ENCODE peak calls at places on chromosomes 16 and 17, in nine cellular contexts. Y is vagina; G is tibial nerve; D is tibial artery; M is lower lobe of right lung; T is colonic mucosa; H is CD8-positive, alpha-beta T cell; P is stomach; U is fibroblast of lung. W is an unnamed sample. For H3K4me1, the result is how much of the 10 kb centered on the place peaks cover.

GRCh38 chr16:75197522-75198134 is 9.3 kb downstream of the CTRB2 start:
- DNase-seq in Y (no peak), G (no peak), D (peak), M (peak), T (no peak), H (no peak), P (peak), U (no peak), W (no peak)

GRCh38 chr17:19319771-19320505 is 42.6 kb downstream of the B9D1 start:
- DNase-seq in Y (no peak), G (no peak), D (no peak), M (peak), T (no peak), H (no peak), P (no peak), U (no peak), W (no peak)

GRCh38 chr17:751269-752001 is 629 bp downstream of the GEMIN4 start:
- DNase-seq in Y (no peak), G (no peak), D (no peak), M (peak), T (peak), H (peak), P (peak), U (peak), W (peak)

GRCh38 chr17:67534941-67535340 is 157.9 kb downstream of the PITPNC1 start:
- DNase-seq in Y (no peak), G (no peak), D (no peak), M (no peak), T (no peak), H (no peak), P (no peak), U (no peak), W (no peak)

GRCh38 chr16:16021988-16022682 is 72.7 kb downstream of the ABCC1 start:
- DNase-seq in Y (no peak), G (peak), D (peak), M (peak), T (peak), H (no peak), P (peak), U (peak), W (peak)

GRCh38 chr16:87766485-87766797 is 655 bp upstream of the KLHDC4 start:
- DNase-seq in Y (no peak), G (no peak), D (no peak), M (no peak), T (no peak), H (no peak), P (no peak), U (no peak), W (no peak)

GRCh38 chr17:40608061-40608581 is 39.5 kb downstream of the SMARCE1 start:
- DNase-seq in Y (no peak), G (no peak), D (no peak), M (no peak), T (no peak), H (no peak), P (no peak), U (no peak), W (no peak)

GRCh38 chr17:78883090-78883532 is 19.9 kb downstream of the CEP295NL start:
- DNase-seq in Y (no peak), G (peak), D (peak), M (peak), T (peak), H (no peak), P (peak), U (peak), W (peak)

GRCh38 chr17:32111141-32111771 is 31.0 kb upstream of the RHOT1 start:
- DNase-seq in Y (no peak), G (peak), D (peak), M (no peak), T (peak), H (peak), P (peak), U (peak), W (peak)

GRCh38 chr17:28282596-28282995 is 36.4 kb upstream of the TMEM97 start:
- DNase-seq in Y (no peak), G (no peak), D (no peak), M (no peak), T (no peak), H (no peak), P (no peak), U (peak), W (peak)

GRCh38 chr17:53722407-53722806 is 100.3 kb upstream of the KIF2B start:
- DNase-seq in Y (no peak), G (no peak), D (no peak), M (no peak), T (no peak), H (no peak), P (no peak), U (peak), W (no peak)

GRCh38 chr17:63984651-63985386 is 12.1 kb upstream of the SCN4A start:
- DNase-seq in Y (no peak), G (peak), D (no peak), M (no peak), T (peak), H (peak), P (peak), U (peak), W (peak)

GRCh38 chr17:75430159-75430748 is 24.8 kb upstream of the GRB2 start:
- DNase-seq in Y (no peak), G (no peak), D (peak), M (no peak), T (no peak), H (no peak), P (no peak), U (no peak), W (peak)

GRCh38 chr17:22374741-22375140 is 682.4 kb downstream of the KCNJ18 start:
- DNase-seq in Y (no peak), G (no peak), D (no peak), M (no peak), T (no peak), H (no peak), P (no peak), U (no peak), W (no peak)

GRCh38 chr16:27639588-27640276 is 89.8 kb downstream of the KATNIP start:
- DNase-seq in Y (no peak), G (peak), D (no peak), M (no peak), T (peak), H (no peak), P (no peak), U (peak), W (no peak)

GRCh38 chr16:3509470-3509928 is 8.7 kb downstream of the CLUAP1 start:
- DNase-seq in Y (no peak), G (no peak), D (peak), M (no peak), T (peak), H (peak), P (peak), U (no peak), W (peak)

GRCh38 chr17:66431080-66431795 is 128.8 kb downstream of the PRKCA start:
- DNase-seq in Y (no peak), G (no peak), D (no peak), M (peak), T (no peak), H (no peak), P (no peak), U (peak), W (no peak)

GRCh38 chr16:2043296-2043979 is 4.2 kb downstream of the NTHL1 start:
- DNase-seq in Y (no peak), G (no peak), D (no peak), M (no peak), T (peak), H (no peak), P (no peak), U (no peak), W (peak)

GRCh38 chr16:2753523-2754020 is 1.1 kb downstream of the SRRM2 start:
- DNase-seq in Y (no peak), G (no peak), D (no peak), M (peak), T (no peak), H (no peak), P (no peak), U (no peak), W (peak)

GRCh38 chr16:3158014-3158497 is 23.2 kb downstream of the ZNF213 start:
- DNase-seq in Y (no peak), G (no peak), D (no peak), M (no peak), T (peak), H (peak), P (no peak), U (no peak), W (no peak)

GRCh38 chr16:76346210-76346609 is 69.0 kb downstream of the CNTNAP4 start:
- DNase-seq in Y (no peak), G (no peak), D (no peak), M (no peak), T (no peak), H (no peak), P (no peak), U (no peak), W (no peak)

GRCh38 chr17:37067555-37068111 is 118.9 kb downstream of the AATF start:
- DNase-seq in Y (no peak), G (no peak), D (no peak), M (no peak), T (peak), H (no peak), P (peak), U (peak), W (no peak)

GRCh38 chr17:17783121-17783824 is 53.5 kb downstream of the SREBF1 start:
- DNase-seq in Y (no peak), G (peak), D (peak), M (peak), T (peak), H (peak), P (peak), U (peak), W (peak)

GRCh38 chr16:54987081-54987480 is 56.4 kb downstream of the IRX5 start:
- DNase-seq in Y (no peak), G (no peak), D (no peak), M (no peak), T (no peak), H (no peak), P (no peak), U (no peak), W (no peak)

GRCh38 chr16:55552621-55553020 is 13.9 kb upstream of the CAPNS2 start:
- DNase-seq in Y (no peak), G (no peak), D (no peak), M (no peak), T (no peak), H (no peak), P (no peak), U (peak), W (no peak)

GRCh38 chr17:5128905-5129535 is 13.2 kb downstream of the USP6 start:
- DNase-seq in Y (no peak), G (no peak), D (peak), M (no peak), T (no peak), H (no peak), P (no peak), U (no peak), W (no peak)

GRCh38 chr16:716768-717325 is 1.9 kb downstream of the METRN start:
- DNase-seq in Y (no peak), G (no peak), D (no peak), M (no peak), T (no peak), H (no peak), P (no peak), U (no peak), W (no peak)
- H3K4me1 ChIP-seq in Y (under half), G (half or more), D (under half), M (under half), T (under half), H (under half), P (half or more), U (under half), W (half or more)

DNA sequence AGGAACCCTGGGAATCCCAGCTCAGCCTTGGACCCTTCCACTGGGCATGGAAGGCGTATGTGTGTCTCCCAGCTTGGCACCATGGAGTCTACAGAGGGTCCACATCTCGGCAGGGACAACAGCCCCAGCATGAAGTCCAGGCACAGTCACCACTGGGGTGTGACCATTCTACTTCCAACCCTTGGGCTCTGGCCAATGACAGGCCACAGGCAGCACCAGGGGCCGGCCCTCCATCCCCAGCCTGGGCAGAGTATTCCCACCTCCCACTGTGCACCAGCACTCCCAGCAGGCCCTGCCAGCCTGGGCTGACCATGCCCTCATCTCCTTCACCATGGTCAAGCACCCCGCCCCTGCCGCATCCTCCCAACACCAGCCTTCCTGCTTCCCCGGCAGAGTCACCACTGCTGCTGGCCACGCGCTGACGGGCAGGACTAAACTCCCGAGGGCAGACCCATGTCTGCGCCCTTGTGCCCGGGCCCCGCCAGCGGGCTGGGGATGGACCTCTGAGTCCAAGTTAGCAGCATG is 9.5 kb upstream of the PPP1R27 start:
- DNase-seq in Y (no peak), G (no peak), D (no peak), M (no peak), T (no peak), H (no peak), P (no peak), U (no peak), W (no peak)
- H3K4me1 ChIP-seq in Y (under half), G (under half), D (under half), M (under half), T (under half), H (under half), P (under half), U (under half), W (under half)

DNA sequence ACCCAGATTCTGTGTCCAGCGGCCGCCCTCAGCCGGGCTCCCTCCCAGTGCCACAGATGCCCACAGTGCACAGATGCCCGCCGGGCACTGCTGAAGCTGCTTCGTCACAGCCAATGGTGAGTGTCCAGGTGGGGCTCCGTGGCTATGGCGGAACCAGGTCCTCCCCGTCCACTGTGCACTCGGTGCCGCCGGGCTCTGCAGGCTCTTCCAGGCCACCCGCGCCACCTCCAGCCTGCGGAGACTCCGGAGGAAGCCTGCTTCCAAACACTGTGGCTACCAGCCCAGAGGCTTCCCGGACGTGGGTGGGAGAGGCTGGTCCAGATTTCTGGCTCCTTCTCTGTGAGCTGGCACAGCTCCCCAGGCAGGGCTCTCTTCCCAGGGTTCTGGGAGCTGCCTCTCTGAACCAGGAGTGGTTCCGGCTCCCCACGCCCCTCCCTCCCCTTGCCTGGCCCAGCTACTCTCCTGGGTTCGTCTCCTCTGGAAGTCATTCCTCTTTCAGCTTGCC is 2.8 kb upstream of the PYCR1 start:
- DNase-seq in Y (no peak), G (no peak), D (peak), M (no peak), T (no peak), H (no peak), P (peak), U (no peak), W (peak)
- H3K4me1 ChIP-seq in Y (under half), G (under half), D (under half), M (under half), T (under half), H (under half), P (under half), U (under half), W (under half)

GRCh38 chr17:49629447-49629846 is 48.5 kb downstream of the SPOP start:
- DNase-seq in Y (no peak), G (no peak), D (no peak), M (no peak), T (no peak), H (no peak), P (no peak), U (no peak), W (no peak)
- H3K4me1 ChIP-seq in Y (half or more), G (half or more), D (half or more), M (half or more), T (under half), H (under half), P (half or more), U (under half), W (under half)

GRCh38 chr17:59404471-59404870 is 73.0 kb downstream of the YPEL2 start:
- DNase-seq in Y (no peak), G (no peak), D (no peak), M (no peak), T (no peak), H (no peak), P (no peak), U (no peak), W (no peak)
- H3K4me1 ChIP-seq in Y (under half), G (under half), D (under half), M (under half), T (under half), H (under half), P (under half), U (under half), W (under half)